ENCODE peak calls at places on chromosomes 7 and 10, in four cellular contexts. One of them, this sample, is unnamed.

GRCh38 chr10:78768882-78769281 is 299.9 kb upstream of the ZMIZ1 start:
- DNase-seq in CD8-positive, alpha-beta T cell: no peak
- DNase-seq in colonic mucosa: no peak
- DNase-seq in mucosa of descending colon: no peak
- DNase-seq in this sample: no peak

GRCh38 chr10:14873090-14873760 is 5.4 kb upstream of the SUV39H2 start:
- DNase-seq in CD8-positive, alpha-beta T cell: no peak
- DNase-seq in colonic mucosa: no peak
- DNase-seq in mucosa of descending colon: no peak
- DNase-seq in this sample: peak

GRCh38 chr7:43758029-43758860 is at the start of gene BLVRA:
- DNase-seq in CD8-positive, alpha-beta T cell: peak
- DNase-seq in mucosa of descending colon: peak
- DNase-seq in colonic mucosa: peak
- DNase-seq in this sample: peak

GRCh38 chr10:114021135-114021534 is 22.5 kb upstream of the ADRB1 start:
- DNase-seq in mucosa of descending colon: no peak
- DNase-seq in colonic mucosa: no peak
- DNase-seq in CD8-positive, alpha-beta T cell: no peak
- DNase-seq in this sample: no peak

GRCh38 chr10:124093076-124093773 is at the start of gene CHST15:
- DNase-seq in CD8-positive, alpha-beta T cell: no peak
- DNase-seq in colonic mucosa: no peak
- DNase-seq in mucosa of descending colon: peak
- DNase-seq in this sample: no peak

GRCh38 chr7:33072471-33072870 is 9.9 kb upstream of the NT5C3A start:
- DNase-seq in CD8-positive, alpha-beta T cell: no peak
- DNase-seq in mucosa of descending colon: no peak
- DNase-seq in colonic mucosa: no peak
- DNase-seq in this sample: no peak

GRCh38 chr7:55086413-55087201 is 67.8 kb downstream of the EGFR start:
- DNase-seq in mucosa of descending colon: no peak
- DNase-seq in CD8-positive, alpha-beta T cell: no peak
- DNase-seq in colonic mucosa: no peak
- DNase-seq in this sample: peak

GRCh38 chr7:46710927-46711326 is 789.9 kb upstream of the IGFBP3 start:
- DNase-seq in CD8-positive, alpha-beta T cell: no peak
- DNase-seq in colonic mucosa: no peak
- DNase-seq in mucosa of descending colon: no peak
- DNase-seq in this sample: no peak

GRCh38 chr10:79444243-79445119 is 943 bp downstream of the ZCCHC24 start:
- DNase-seq in colonic mucosa: peak
- DNase-seq in CD8-positive, alpha-beta T cell: peak
- DNase-seq in mucosa of descending colon: peak
- DNase-seq in this sample: peak

GRCh38 chr7:157136372-157136771 is 2.4 kb upstream of the UBE3C start:
- DNase-seq in colonic mucosa: no peak
- DNase-seq in CD8-positive, alpha-beta T cell: no peak
- DNase-seq in mucosa of descending colon: no peak
- DNase-seq in this sample: no peak

GRCh38 chr7:84412161-84412969 is 217.8 kb upstream of the SEMA3A start:
- DNase-seq in mucosa of descending colon: no peak
- DNase-seq in colonic mucosa: no peak
- DNase-seq in CD8-positive, alpha-beta T cell: no peak
- DNase-seq in this sample: no peak

GRCh38 chr7:7641129-7641663 is 644 bp downstream of the UMAD1 start:
- DNase-seq in colonic mucosa: peak
- DNase-seq in CD8-positive, alpha-beta T cell: no peak
- DNase-seq in mucosa of descending colon: peak
- DNase-seq in this sample: no peak

GRCh38 chr10:113108180-113108835 is 158.3 kb downstream of the TCF7L2 start:
- DNase-seq in CD8-positive, alpha-beta T cell: no peak
- DNase-seq in mucosa of descending colon: no peak
- DNase-seq in colonic mucosa: peak
- DNase-seq in this sample: no peak

GRCh38 chr7:120308171-120308570 is 35.2 kb downstream of the KCND2 start:
- DNase-seq in CD8-positive, alpha-beta T cell: no peak
- DNase-seq in colonic mucosa: no peak
- DNase-seq in mucosa of descending colon: no peak
- DNase-seq in this sample: no peak

GRCh38 chr7:69318794-69319193 is 279.5 kb upstream of the AUTS2 start:
- DNase-seq in colonic mucosa: no peak
- DNase-seq in CD8-positive, alpha-beta T cell: no peak
- DNase-seq in mucosa of descending colon: no peak
- DNase-seq in this sample: no peak

GRCh38 chr7:1849351-1849951 is 179.4 kb downstream of the ELFN1 start:
- DNase-seq in colonic mucosa: no peak
- DNase-seq in CD8-positive, alpha-beta T cell: no peak
- DNase-seq in mucosa of descending colon: no peak
- DNase-seq in this sample: no peak

GRCh38 chr7:107958764-107959526 is 44.0 kb downstream of the LAMB1 start:
- DNase-seq in mucosa of descending colon: no peak
- DNase-seq in CD8-positive, alpha-beta T cell: no peak
- DNase-seq in colonic mucosa: no peak
- DNase-seq in this sample: no peak

GRCh38 chr7:47635091-47636090 is 53.5 kb upstream of the TNS3 start:
- DNase-seq in CD8-positive, alpha-beta T cell: no peak
- DNase-seq in colonic mucosa: peak
- DNase-seq in mucosa of descending colon: peak
- DNase-seq in this sample: no peak

GRCh38 chr10:19918800-19919199 is 102.6 kb downstream of the PLXDC2 start:
- DNase-seq in CD8-positive, alpha-beta T cell: no peak
- DNase-seq in colonic mucosa: no peak
- DNase-seq in mucosa of descending colon: no peak
- DNase-seq in this sample: no peak

GRCh38 chr10:104441601-104442000 is 88.0 kb downstream of the CFAP58 start:
- DNase-seq in colonic mucosa: no peak
- DNase-seq in CD8-positive, alpha-beta T cell: no peak
- DNase-seq in mucosa of descending colon: no peak
- DNase-seq in this sample: no peak

GRCh38 chr10:15719899-15720634 is at the start of gene ITGA8:
- DNase-seq in CD8-positive, alpha-beta T cell: no peak
- DNase-seq in colonic mucosa: peak
- DNase-seq in mucosa of descending colon: peak
- DNase-seq in this sample: peak

GRCh38 chr10:28668363-28669226 is 8.7 kb upstream of the BAMBI start:
- DNase-seq in mucosa of descending colon: peak
- DNase-seq in CD8-positive, alpha-beta T cell: no peak
- DNase-seq in colonic mucosa: peak
- DNase-seq in this sample: peak

GRCh38 chr10:129390147-129390546 is 76.9 kb upstream of the MGMT start:
- DNase-seq in CD8-positive, alpha-beta T cell: no peak
- DNase-seq in colonic mucosa: no peak
- DNase-seq in mucosa of descending colon: no peak
- DNase-seq in this sample: no peak

GRCh38 chr7:138116156-138116555 is 39.9 kb downstream of the AKR1D1 start:
- DNase-seq in mucosa of descending colon: no peak
- DNase-seq in colonic mucosa: no peak
- DNase-seq in CD8-positive, alpha-beta T cell: no peak
- DNase-seq in this sample: no peak

GRCh38 chr10:48601789-48602188 is 3.1 kb downstream of the ARHGAP22 start:
- DNase-seq in mucosa of descending colon: no peak
- DNase-seq in CD8-positive, alpha-beta T cell: no peak
- DNase-seq in colonic mucosa: no peak
- DNase-seq in this sample: no peak

GRCh38 chr7:46830-47140 is 145.6 kb upstream of the FAM20C start:
- DNase-seq in colonic mucosa: no peak
- DNase-seq in CD8-positive, alpha-beta T cell: no peak
- DNase-seq in mucosa of descending colon: no peak
- DNase-seq in this sample: no peak

GRCh38 chr10:120477006-120477722 is 20.1 kb downstream of the PLPP4 start:
- DNase-seq in colonic mucosa: no peak
- DNase-seq in CD8-positive, alpha-beta T cell: no peak
- DNase-seq in mucosa of descending colon: no peak
- DNase-seq in this sample: no peak

GRCh38 chr10:86645111-86645445 is 9.3 kb upstream of the OPN4 start:
- DNase-seq in CD8-positive, alpha-beta T cell: no peak
- DNase-seq in colonic mucosa: no peak
- DNase-seq in mucosa of descending colon: no peak
- DNase-seq in this sample: no peak

GRCh38 chr7:123711832-123712293 is 36.9 kb downstream of the WASL start:
- DNase-seq in colonic mucosa: no peak
- DNase-seq in CD8-positive, alpha-beta T cell: no peak
- DNase-seq in mucosa of descending colon: no peak
- DNase-seq in this sample: no peak

GRCh38 chr7:28643369-28644340 is 231.3 kb downstream of the CREB5 start:
- DNase-seq in colonic mucosa: no peak
- DNase-seq in mucosa of descending colon: no peak
- DNase-seq in CD8-positive, alpha-beta T cell: no peak
- DNase-seq in this sample: no peak

GRCh38 chr10:51272580-51272979 is 198.3 kb downstream of the PRKG1 start:
- DNase-seq in CD8-positive, alpha-beta T cell: no peak
- DNase-seq in colonic mucosa: no peak
- DNase-seq in mucosa of descending colon: no peak
- DNase-seq in this sample: no peak

GRCh38 chr7:148914208-148914777 is 30.2 kb upstream of the EZH2 start:
- DNase-seq in colonic mucosa: no peak
- DNase-seq in CD8-positive, alpha-beta T cell: no peak
- DNase-seq in mucosa of descending colon: no peak
- DNase-seq in this sample: peak

GRCh38 chr7:120181499-120181898 is 91.5 kb upstream of the KCND2 start:
- DNase-seq in CD8-positive, alpha-beta T cell: no peak
- DNase-seq in mucosa of descending colon: no peak
- DNase-seq in colonic mucosa: no peak
- DNase-seq in this sample: no peak

GRCh38 chr10:113335603-113336002 is 217.2 kb upstream of the HABP2 start:
- DNase-seq in CD8-positive, alpha-beta T cell: no peak
- DNase-seq in mucosa of descending colon: no peak
- DNase-seq in colonic mucosa: no peak
- DNase-seq in this sample: no peak

GRCh38 chr7:48781783-48782182 is 142.6 kb upstream of the CDC14C start:
- DNase-seq in mucosa of descending colon: no peak
- DNase-seq in colonic mucosa: no peak
- DNase-seq in CD8-positive, alpha-beta T cell: no peak
- DNase-seq in this sample: peak

GRCh38 chr7:31432166-31432565 is 81.7 kb upstream of the ITPRID1 start:
- DNase-seq in mucosa of descending colon: no peak
- DNase-seq in CD8-positive, alpha-beta T cell: no peak
- DNase-seq in colonic mucosa: no peak
- DNase-seq in this sample: no peak

DNA sequence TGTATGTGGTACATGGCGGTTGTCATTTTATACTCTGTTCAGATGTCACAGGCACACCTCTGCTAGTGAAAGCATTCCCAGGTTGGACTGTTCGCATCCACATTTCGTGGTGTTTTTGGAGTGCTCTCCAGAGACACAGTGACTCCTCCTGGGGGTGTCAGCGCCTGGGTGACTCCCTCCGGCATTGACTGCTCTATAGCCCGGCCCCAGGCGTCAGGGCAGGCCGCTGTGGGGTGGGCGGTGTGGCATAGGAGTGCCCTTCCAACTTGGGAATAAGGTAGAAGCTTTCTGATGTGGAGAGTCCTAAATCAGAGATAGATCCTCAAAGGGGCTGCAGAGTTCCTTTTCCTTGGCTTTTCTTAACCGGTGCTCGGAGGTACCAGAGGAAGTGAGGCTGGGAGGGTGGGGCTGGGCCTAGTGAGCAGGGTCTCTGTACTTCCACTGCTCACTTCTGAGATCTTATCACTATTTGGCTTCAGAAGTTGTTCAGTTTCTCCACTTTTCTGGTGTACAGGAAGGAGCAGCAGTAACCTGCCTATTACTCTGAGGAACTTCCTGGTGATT is 32.3 kb downstream of the CCNY start:
- DNase-seq in mucosa of descending colon: no peak
- DNase-seq in CD8-positive, alpha-beta T cell: no peak
- DNase-seq in colonic mucosa: no peak
- DNase-seq in this sample: no peak
- H3K4me3 ChIP-seq in mucosa of descending colon: no peak
- H3K4me3 ChIP-seq in CD8-positive, alpha-beta T cell: no peak
- H3K4me3 ChIP-seq in colonic mucosa: no peak
- H3K4me3 ChIP-seq in this sample: no peak

GRCh38 chr10:36679554-36679953 is 445.8 kb upstream of the ANKRD30A start:
- DNase-seq in mucosa of descending colon: no peak
- DNase-seq in CD8-positive, alpha-beta T cell: no peak
- DNase-seq in colonic mucosa: no peak
- DNase-seq in this sample: no peak

GRCh38 chr10:36688717-36689116 is 436.7 kb upstream of the ANKRD30A start:
- DNase-seq in mucosa of descending colon: no peak
- DNase-seq in colonic mucosa: no peak
- DNase-seq in CD8-positive, alpha-beta T cell: no peak
- DNase-seq in this sample: no peak

GRCh38 chr10:36681751-36682633 is 443.4 kb upstream of the ANKRD30A start:
- DNase-seq in colonic mucosa: no peak
- DNase-seq in CD8-positive, alpha-beta T cell: no peak
- DNase-seq in mucosa of descending colon: no peak
- DNase-seq in this sample: no peak

GRCh38 chr10:36683421-36683820 is 442.0 kb upstream of the ANKRD30A start:
- DNase-seq in colonic mucosa: no peak
- DNase-seq in mucosa of descending colon: no peak
- DNase-seq in CD8-positive, alpha-beta T cell: no peak
- DNase-seq in this sample: no peak
- TF ChIP-seq CTCF in colonic mucosa: no peak
- TF ChIP-seq CTCF in mucosa of descending colon: no peak
- TF ChIP-seq CTCF in CD8-positive, alpha-beta T cell: no peak
- TF ChIP-seq CTCF in this sample: no peak

GRCh38 chr10:103278862-103279298 is 1.9 kb downstream of the INA start:
- DNase-seq in CD8-positive, alpha-beta T cell: no peak
- DNase-seq in colonic mucosa: peak
- DNase-seq in mucosa of descending colon: peak
- DNase-seq in this sample: peak
- H3K4me3 ChIP-seq in CD8-positive, alpha-beta T cell: no peak
- H3K4me3 ChIP-seq in colonic mucosa: no peak
- H3K4me3 ChIP-seq in mucosa of descending colon: no peak
- H3K4me3 ChIP-seq in this sample: no peak

DNA sequence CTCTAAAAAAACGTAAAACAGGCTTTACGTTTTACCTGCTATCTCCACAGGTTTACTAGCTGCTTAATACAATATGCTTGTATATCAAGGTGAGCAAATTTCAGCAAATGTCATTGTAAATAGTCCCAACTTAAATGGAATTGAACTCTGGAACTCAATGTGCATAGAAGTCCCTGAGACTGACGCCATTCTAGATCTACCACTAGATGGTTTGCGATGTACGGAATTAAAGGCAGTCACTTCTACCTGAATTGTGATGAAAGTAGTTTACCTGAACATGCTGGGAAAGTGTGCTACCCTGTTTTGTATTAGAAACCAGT is 837 bp upstream of the SNX13 start:
- DNase-seq in colonic mucosa: no peak
- DNase-seq in CD8-positive, alpha-beta T cell: no peak
- DNase-seq in mucosa of descending colon: peak
- DNase-seq in this sample: peak
- TF ChIP-seq CTCF in colonic mucosa: no peak
- TF ChIP-seq CTCF in CD8-positive, alpha-beta T cell: no peak
- TF ChIP-seq CTCF in mucosa of descending colon: no peak
- TF ChIP-seq CTCF in this sample: no peak

GRCh38 chr7:101378808-101379207 is 16.1 kb downstream of the COL26A1 start:
- DNase-seq in colonic mucosa: no peak
- DNase-seq in mucosa of descending colon: no peak
- DNase-seq in CD8-positive, alpha-beta T cell: no peak
- DNase-seq in this sample: no peak
- H3K4me3 ChIP-seq in colonic mucosa: no peak
- H3K4me3 ChIP-seq in mucosa of descending colon: no peak
- H3K4me3 ChIP-seq in CD8-positive, alpha-beta T cell: no peak
- H3K4me3 ChIP-seq in this sample: no peak

GRCh38 chr10:35027567-35027966 is 62.6 kb downstream of the CUL2 start:
- DNase-seq in mucosa of descending colon: no peak
- DNase-seq in CD8-positive, alpha-beta T cell: no peak
- DNase-seq in colonic mucosa: no peak
- DNase-seq in this sample: no peak
- TF ChIP-seq CTCF in mucosa of descending colon: no peak
- TF ChIP-seq CTCF in CD8-positive, alpha-beta T cell: no peak
- TF ChIP-seq CTCF in colonic mucosa: no peak
- TF ChIP-seq CTCF in this sample: no peak

This sample was measured in GM12865.